ENCODE peak calls at places on chromosomes 4 and X, in four cellular contexts. Z, W, V and J are unnamed samples. For H4K20me1, H3K4me1 and H3K36me3, the result is how much of the 10 kb centered on the place peaks cover.

GRCh38 chr4:184911310-184911709 is 85.5 kb upstream of the ACSL1 start:
- DNase-seq in Z (peak), W (no peak), V (peak), J (no peak)

GRCh38 chr4:139209470-139210063 is 32.5 kb upstream of the ELF2 start:
- DNase-seq in V (no peak), Z (no peak), W (no peak), J (no peak)

GRCh38 chr4:1396806-1397455 is 9.3 kb downstream of the NKX1-1 start:
- DNase-seq in W (no peak), V (no peak), Z (no peak), J (no peak)

GRCh38 chr4:122576261-122577188 is 44.3 kb downstream of the IL21 start:
- DNase-seq in Z (peak), V (peak), W (peak), J (peak)

GRCh38 chrX:44675364-44676024 is 132.8 kb upstream of the FUNDC1 start:
- DNase-seq in Z (peak), V (peak), W (no peak), J (no peak)

GRCh38 chr4:114698256-114698655 is 99.6 kb downstream of the UGT8 start:
- DNase-seq in Z (no peak), V (no peak), W (no peak), J (no peak)

GRCh38 chrX:3811331-3812311 is 98.2 kb upstream of the PRKX start:
- DNase-seq in W (peak), Z (no peak), V (peak), J (peak)

GRCh38 chrX:136395271-136395670 is 92.5 kb upstream of the BRS3 start:
- DNase-seq in W (no peak), Z (peak), V (no peak), J (no peak)

GRCh38 chr4:73776363-73776762 is 36.0 kb downstream of the CXCL8 start:
- DNase-seq in V (peak), W (no peak), Z (peak), J (no peak)

GRCh38 chrX:45324941-45325340 is 124.3 kb upstream of the DIPK2B start:
- DNase-seq in Z (no peak), W (no peak), V (no peak), J (no peak)

GRCh38 chr4:173301518-173302201 is 32.5 kb downstream of the HMGB2 start:
- DNase-seq in Z (peak), V (peak), W (peak), J (peak)

GRCh38 chrX:106263817-106264216 is 95.7 kb downstream of the PWWP3B start:
- DNase-seq in W (no peak), V (no peak), Z (peak), J (no peak)

GRCh38 chr4:82797591-82798081 is 960 bp downstream of the SCD5 start:
- DNase-seq in V (no peak), Z (no peak), W (peak), J (peak)

GRCh38 chr4:153089781-153090180 is 114.5 kb upstream of the TRIM2 start:
- DNase-seq in W (no peak), Z (no peak), V (no peak), J (no peak)

GRCh38 chrX:34903316-34903715 is 39.3 kb upstream of the FAM47B start:
- DNase-seq in W (no peak), Z (peak), V (no peak), J (no peak)

GRCh38 chrX:129649268-129650182 is 5.2 kb downstream of the APLN start:
- DNase-seq in Z (peak), W (no peak), V (no peak), J (no peak)

GRCh38 chr4:165198329-165198728 is 9.0 kb upstream of the KLHL2 start:
- DNase-seq in Z (no peak), V (no peak), W (no peak), J (no peak)

GRCh38 chrX:65528705-65529340 is 5.8 kb downstream of the LAS1L start:
- DNase-seq in Z (peak), W (peak), V (peak), J (peak)
- H4K20me1 ChIP-seq in Z (under half), W (under half), V (under half), J (under half)

DNA sequence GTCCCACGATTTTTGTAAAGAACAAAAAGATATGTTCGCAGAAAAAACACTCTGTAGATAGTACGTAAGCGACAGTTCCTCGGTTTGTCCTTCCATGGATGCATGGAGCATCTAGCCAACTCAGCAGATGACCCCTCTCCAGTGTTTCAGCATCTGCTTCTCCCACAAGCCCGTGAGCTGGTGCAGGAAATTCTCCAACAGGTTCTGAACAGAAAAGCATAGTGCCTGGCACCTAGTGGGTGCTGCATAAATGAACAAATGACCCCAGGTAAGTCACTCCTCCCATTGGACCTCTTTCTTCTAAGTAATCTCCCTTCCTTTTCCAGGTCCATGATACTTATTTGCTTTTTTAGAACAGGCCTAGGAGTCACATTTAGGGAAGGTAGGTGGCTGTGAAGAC is 966 bp upstream of the KIAA0232 start:
- DNase-seq in V (no peak), W (no peak), Z (no peak), J (no peak)
- H3K4me1 ChIP-seq in V (under half), W (under half), Z (under half), J (under half)

GRCh38 chr4:171002246-171002645 is 811.0 kb upstream of the GALNTL6 start:
- DNase-seq in V (no peak), W (no peak), Z (no peak), J (no peak)
- H3K36me3 ChIP-seq in V (under half), W (under half), Z (under half), J (under half)

GRCh38 chr4:116499-116898 is 7.8 kb upstream of the ZNF718 start:
- DNase-seq in V (no peak), W (no peak), Z (no peak), J (no peak)
- H4K20me1 ChIP-seq in V (under half), W (under half), Z (under half), J (under half)

GRCh38 chrX:70026112-70026850 is 23.5 kb downstream of the AWAT2 start:
- DNase-seq in Z (no peak), W (no peak), V (no peak), J (no peak)
- H3K4me1 ChIP-seq in Z (under half), W (under half), V (under half), J (under half)

DNA sequence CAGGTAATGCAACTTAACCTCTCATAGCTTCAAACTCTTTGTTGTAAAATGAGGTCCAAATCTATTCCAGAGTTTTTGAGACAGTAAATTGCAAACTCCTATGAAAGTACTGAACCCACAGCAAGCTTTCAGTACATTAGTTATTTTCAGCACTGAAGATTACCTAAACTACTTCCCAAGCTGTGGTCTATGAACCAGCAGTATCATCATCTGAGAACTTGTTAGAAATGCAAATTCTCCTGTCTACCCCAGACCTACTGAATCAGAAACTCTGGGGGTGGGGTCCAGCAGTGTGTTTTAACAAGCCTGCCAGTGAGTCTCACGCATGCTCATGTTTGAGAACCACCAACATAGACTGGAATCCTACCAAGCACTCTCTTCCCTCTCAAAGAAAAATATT is 5.7 kb upstream of the CASP6 start:
- DNase-seq in Z (no peak), W (no peak), V (no peak), J (no peak)
- H3K36me3 ChIP-seq in Z (under half), W (under half), V (under half), J (under half)

GRCh38 chr4:181061787-181062186 is 1181.4 kb upstream of the TENM3 start:
- DNase-seq in W (peak), Z (no peak), V (no peak), J (no peak)
- H4K20me1 ChIP-seq in W (under half), Z (under half), V (under half), J (under half)